ENCODE peak calls at places on chromosome 22, in four cellular contexts. W, M, Z and H are unnamed samples.

GRCh38 chr22:33167998-33168397 is 109.8 kb upstream of the SYN3 start:
- DNase-seq in Z (no peak), M (no peak), W (no peak), H (no peak)

GRCh38 chr22:28440517-28441366 is 238.9 kb downstream of the TTC28 start:
- DNase-seq in M (no peak), W (no peak), Z (no peak), H (no peak)

GRCh38 chr22:45308624-45309421 is 911 bp upstream of the FAM118A start:
- DNase-seq in W (peak; percentile 49), Z (no peak), M (no peak), H (no peak)

GRCh38 chr22:48242461-48242864 is 1480.0 kb downstream of the TBC1D22A start:
- DNase-seq in M (no peak), W (no peak), Z (no peak), H (no peak)

GRCh38 chr22:35128637-35129036 is 62.7 kb downstream of the ISX start:
- DNase-seq in W (no peak), Z (no peak), M (no peak), H (no peak)

GRCh38 chr22:38974170-38974825 is 7.8 kb upstream of the APOBEC3B start:
- DNase-seq in Z (no peak), W (no peak), M (no peak), H (no peak)

GRCh38 chr22:45460288-45461109 is 42.2 kb upstream of the FBLN1 start:
- DNase-seq in Z (no peak), W (peak; percentile 64), M (peak; percentile 79), H (peak; percentile 76)

GRCh38 chr22:27810566-27810965 is 9.0 kb upstream of the MN1 start:
- DNase-seq in W (peak; percentile 82), M (peak; percentile 82), Z (peak; percentile 73), H (peak; percentile 67)

GRCh38 chr22:42649261-42650056 is at the start of gene CYB5R3:
- DNase-seq in Z (peak; percentile 87), W (peak; percentile 81), M (peak; percentile 89), H (peak; percentile 87)

GRCh38 chr22:29208879-29209623 is 3.4 kb downstream of the EMID1 start:
- DNase-seq in W (no peak), M (no peak), Z (no peak), H (no peak)

GRCh38 chr22:32836286-32836859 is 34.9 kb downstream of the TIMP3 start:
- DNase-seq in M (no peak), W (no peak), Z (no peak), H (no peak)

GRCh38 chr22:37209140-37209845 is 3.0 kb downstream of the SSTR3 start:
- DNase-seq in W (no peak), M (no peak), Z (peak; percentile 8), H (no peak)

GRCh38 chr22:36136475-36136874 is 24.1 kb downstream of the APOL3 start:
- DNase-seq in W (no peak), Z (no peak), M (peak; percentile 71), H (no peak)

GRCh38 chr22:46110215-46110614 is 40.1 kb upstream of the PPARA start:
- DNase-seq in W (peak; percentile 65), Z (no peak), M (no peak), H (no peak)

GRCh38 chr22:45400046-45400445 is 13.4 kb downstream of the SMC1B start:
- DNase-seq in M (no peak), Z (no peak), W (no peak), H (no peak)

GRCh38 chr22:47201186-47201995 is 438.9 kb downstream of the TBC1D22A start:
- DNase-seq in M (no peak), Z (peak; percentile 84), W (no peak), H (no peak)

GRCh38 chr22:36282078-36282831 is 29.3 kb downstream of the APOL1 start:
- DNase-seq in Z (no peak), M (no peak), W (no peak), H (no peak)

GRCh38 chr22:24289138-24289537 is 18.5 kb downstream of the SPECC1L start:
- DNase-seq in W (no peak), Z (no peak), M (no peak), H (no peak)

GRCh38 chr22:44595841-44596341 is 97.9 kb upstream of the RTL6 start:
- DNase-seq in Z (no peak), M (no peak), W (no peak), H (no peak)

GRCh38 chr22:42964994-42965699 is 49.8 kb downstream of the PACSIN2 start:
- DNase-seq in W (no peak), M (no peak), Z (no peak), H (no peak)

GRCh38 chr22:42814215-42814614 is 42.9 kb downstream of the ARFGAP3 start:
- DNase-seq in Z (no peak), W (no peak), M (no peak), H (no peak)

GRCh38 chr22:30304495-30305244 is 15.4 kb upstream of the CASTOR1 start:
- DNase-seq in Z (no peak), M (no peak), W (no peak), H (peak; percentile 49)

GRCh38 chr22:32615874-32616564 is 141.4 kb downstream of the FBXO7 start:
- DNase-seq in M (no peak), Z (no peak), W (no peak), H (no peak)

GRCh38 chr22:25750569-25751173 is 8.7 kb downstream of the MYO18B start:
- DNase-seq in Z (no peak), M (no peak), W (no peak), H (no peak)

GRCh38 chr22:33921576-33922181 is 1.4 kb upstream of the LARGE1 start:
- DNase-seq in W (peak; percentile 80), Z (peak; percentile 59), M (peak; percentile 63), H (peak; percentile 70)

GRCh38 chr22:29793396-29793795 is 26.2 kb downstream of the UQCR10 start:
- DNase-seq in M (no peak), W (no peak), Z (no peak), H (no peak)

GRCh38 chr22:45804986-45805325 is 133.3 kb downstream of the ATXN10 start:
- DNase-seq in M (no peak), W (no peak), Z (no peak), H (no peak)

GRCh38 chr22:50300620-50301257 is 6.7 kb downstream of the PLXNB2 start:
- DNase-seq in Z (no peak), W (no peak), M (no peak), H (no peak)

GRCh38 chr22:24190159-24190540 is 8.9 kb downstream of the SUSD2 start:
- DNase-seq in W (peak; percentile 35), M (peak; percentile 12), Z (peak; percentile 20), H (no peak)

GRCh38 chr22:31075961-31076360 is 5.2 kb upstream of the SMTN start:
- DNase-seq in W (peak; percentile 81), M (peak; percentile 86), Z (peak; percentile 67), H (peak; percentile 91)

GRCh38 chr22:23649071-23649501 is 17.0 kb upstream of the DRICH1 start:
- DNase-seq in M (no peak), Z (no peak), W (peak; percentile 13), H (no peak)

GRCh38 chr22:42229455-42230149 is 40.9 kb downstream of the TCF20 start:
- DNase-seq in Z (no peak), W (peak; percentile 70), M (no peak), H (no peak)

DNA sequence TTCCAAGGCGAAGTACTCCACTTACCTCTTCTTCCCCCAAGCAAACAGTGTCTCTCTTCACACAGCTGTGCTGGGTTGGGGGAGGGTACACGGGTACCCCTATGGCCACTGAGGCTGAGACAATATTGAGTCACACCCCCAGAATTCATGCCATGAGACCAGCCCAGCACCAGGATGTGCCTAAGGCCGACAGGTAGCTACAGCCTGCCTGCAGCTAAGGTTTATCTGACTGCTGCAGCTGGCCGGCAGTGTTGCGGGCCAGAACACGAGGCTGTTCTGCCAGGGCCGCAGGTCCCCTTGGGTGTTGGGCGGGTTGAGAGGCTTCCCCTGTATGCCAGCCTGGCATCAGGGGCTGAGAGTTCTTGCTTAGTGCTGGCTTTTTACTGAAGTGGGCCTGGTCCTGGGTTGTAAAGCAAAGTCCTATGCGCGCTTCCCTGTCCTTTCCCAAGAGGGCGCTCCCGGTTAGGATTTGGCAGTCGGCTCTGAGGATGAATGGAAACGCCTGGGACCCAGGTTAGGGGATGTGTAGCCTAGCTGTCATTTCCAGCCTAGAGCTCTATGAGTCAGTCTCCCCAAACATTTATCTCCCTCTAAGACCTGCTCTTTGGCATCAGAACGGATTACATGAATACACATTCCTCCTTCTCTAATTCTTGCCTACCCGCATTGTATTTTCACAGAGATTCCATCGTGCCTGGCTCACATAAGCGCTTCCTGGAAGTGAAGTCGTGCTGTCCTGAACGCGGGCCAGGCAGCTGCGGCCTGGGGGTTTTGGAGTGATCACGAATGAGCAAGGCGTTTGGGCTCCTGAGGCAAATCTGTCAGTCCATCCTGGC is 7.1 kb downstream of the USP18 start:
- DNase-seq in M (peak; percentile 82), Z (peak; percentile 42), W (peak; percentile 51), H (peak; percentile 72)
- H3K27ac ChIP-seq in M (peak overlapping the region; percentile 30), Z (no peak overlapping the region), W (no peak overlapping the region), H (no peak overlapping the region)

GRCh38 chr22:22461583-22461982 is 47.0 kb downstream of the ZNF280B start:
- DNase-seq in M (no peak), Z (no peak), W (no peak), H (no peak)

GRCh38 chr22:22464541-22465054 is 43.9 kb downstream of the ZNF280B start:
- DNase-seq in M (no peak), W (no peak), Z (no peak), H (no peak)

GRCh38 chr22:22463855-22464540 is 44.5 kb downstream of the ZNF280B start:
- DNase-seq in M (no peak), Z (no peak), W (peak; percentile 26), H (no peak)

GRCh38 chr22:22461111-22461510 is 47.4 kb downstream of the ZNF280B start:
- DNase-seq in M (no peak), W (no peak), Z (no peak), H (no peak)

GRCh38 chr22:22462813-22463567 is 45.6 kb downstream of the ZNF280B start:
- DNase-seq in M (no peak), Z (no peak), W (no peak), H (no peak)
- TF ChIP-seq CTCF in M (no peak), Z (no peak), W (no peak), H (no peak)

DNA sequence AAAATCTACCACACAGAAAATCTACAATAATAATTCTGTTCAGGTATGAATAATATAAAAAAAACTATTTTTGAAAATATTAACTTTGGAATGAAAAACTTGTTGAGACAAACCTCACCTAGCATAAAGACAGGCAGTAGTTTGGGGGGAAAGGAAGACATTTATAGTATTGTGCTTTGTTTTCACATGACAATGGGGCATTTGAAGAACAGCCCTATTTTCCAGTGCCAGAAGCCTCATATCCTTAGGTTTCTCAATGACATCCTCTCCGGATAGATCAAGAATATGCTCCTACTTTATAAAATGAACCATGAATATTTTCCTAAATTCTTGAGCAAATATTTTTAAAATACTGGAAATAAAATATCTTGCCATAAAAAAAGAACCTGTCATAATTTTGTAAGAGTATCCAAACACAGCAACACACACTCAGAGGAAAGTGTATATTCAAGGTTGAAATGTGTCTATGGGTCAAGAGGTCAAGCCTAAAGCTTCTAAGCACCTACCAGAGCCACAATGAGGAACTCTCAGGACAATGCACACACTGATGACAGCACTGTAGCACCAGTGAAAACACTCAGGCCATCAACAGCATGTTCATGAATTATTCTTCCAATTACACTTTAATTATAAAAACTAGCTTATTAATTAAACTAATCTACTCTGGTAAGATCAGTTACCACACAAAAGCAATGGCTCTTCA is 68.7 kb downstream of the MRTFA start:
- DNase-seq in Z (no peak), M (no peak), W (no peak), H (no peak)
- H3K27ac ChIP-seq in Z (no peak overlapping the region), M (no peak overlapping the region), W (no peak overlapping the region), H (no peak overlapping the region)

DNA sequence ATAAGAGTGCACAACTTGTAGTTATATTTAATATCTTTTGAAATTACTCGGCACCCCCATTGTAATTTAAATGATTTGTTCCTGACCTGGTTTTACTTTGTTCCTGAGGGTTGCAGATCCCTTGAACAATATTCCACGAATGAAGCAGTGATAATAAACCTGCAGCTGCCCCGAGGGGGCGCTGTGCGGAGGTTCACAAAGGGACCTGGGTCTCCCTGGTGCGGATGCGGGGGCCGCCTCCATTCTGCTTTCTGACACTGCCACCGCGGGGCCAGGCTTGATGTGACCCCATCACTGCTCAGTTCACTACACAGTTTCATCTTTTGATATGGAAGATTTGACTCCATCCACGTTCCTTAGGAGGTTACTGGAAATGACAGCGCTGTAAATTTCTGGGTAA is 62.9 kb upstream of the PRODH start:
- DNase-seq in M (no peak), Z (no peak), W (no peak), H (no peak)
- TF ChIP-seq CTCF in M (no peak), Z (no peak), W (no peak), H (no peak)